ENCODE peak calls at places on chromosomes 4 and X, in ten cellular contexts. O is endothelial cell of umbilical vein; N is activated CD4-positive, alpha-beta T cell treated with anti-CD3 and anti-CD28 coated beads, Interleukin-2, amount 10 ng/mL, durations not matched to agents 7 days and 5 days; X is stimulated activated CD4-positive, alpha-beta T cell treated with anti-CD3 and anti-CD28 coated beads, Interleukin-15, amount 100 ng/mL, for 48 hours; S is Kasumi-1; G is germinal center; Q is astrocyte of the spinal cord; P is AG04450; A is HCT116; M is DMS79 treated with DMSO at 0.1 percent for 48 hours. I is an unnamed sample.

GRCh38 chr4:175048111-175048784 is 130.1 kb downstream of the ADAM29 start:
- DNase-seq in O (no peak), N (no peak), X (no peak), S (no peak), G (no peak), Q (no peak), P (no peak), A (no peak), M (no peak), I (no peak)

GRCh38 chrX:136211766-136212556 is 39.2 kb downstream of the MAP7D3 start:
- DNase-seq in O (no peak), N (no peak), X (no peak), S (no peak), G (no peak), Q (no peak), P (no peak), A (no peak), M (no peak), I (no peak)

GRCh38 chrX:53223955-53224859 is 800 bp downstream of the KDM5C start:
- DNase-seq in O (peak), N (peak), X (no peak), S (no peak), G (peak), Q (peak), P (peak), A (peak), M (no peak), I (peak)

GRCh38 chr4:1243451-1244080 is 5.4 kb downstream of the CTBP1 start:
- DNase-seq in O (no peak), N (no peak), X (no peak), S (no peak), G (no peak), Q (no peak), P (no peak), A (no peak), M (no peak), I (no peak)

GRCh38 chrX:7318661-7319060 is 170.7 kb upstream of the PUDP start:
- DNase-seq in O (no peak), N (no peak), X (no peak), S (no peak), G (no peak), Q (no peak), P (no peak), A (no peak), M (no peak), I (peak)

GRCh38 chrX:107748490-107748889 is 27.1 kb downstream of the TSC22D3 start:
- DNase-seq in O (no peak), N (no peak), X (no peak), S (no peak), G (no peak), Q (no peak), P (no peak), A (no peak), M (peak), I (no peak)

GRCh38 chrX:100662153-100662552 is 18.2 kb downstream of the SRPX2 start:
- DNase-seq in O (no peak), N (no peak), X (no peak), S (no peak), G (no peak), Q (no peak), P (no peak), A (no peak), M (no peak), I (no peak)

GRCh38 chr4:24857996-24858395 is 54.8 kb downstream of the CCDC149 start:
- DNase-seq in O (peak), N (no peak), X (no peak), S (no peak), G (no peak), Q (peak), P (peak), A (no peak), M (no peak), I (no peak)

GRCh38 chr4:13527983-13528822 is 16.1 kb downstream of the NKX3-2 start:
- DNase-seq in O (no peak), N (no peak), X (no peak), S (peak), G (peak), Q (no peak), P (no peak), A (no peak), M (peak), I (peak)

GRCh38 chrX:128106630-128107029 is 54.4 kb upstream of the ACTRT1 start:
- DNase-seq in O (peak), N (no peak), X (no peak), S (peak), G (no peak), Q (no peak), P (no peak), A (no peak), M (no peak), I (peak)

GRCh38 chr4:88456757-88457306 is at the start of gene HERC5:
- DNase-seq in O (peak), N (peak), X (peak), S (peak), G (peak), Q (peak), P (peak), A (peak), M (peak), I (peak)

GRCh38 chr4:41024556-41025491 is 189.5 kb downstream of the APBB2 start:
- DNase-seq in O (peak), N (no peak), X (no peak), S (no peak), G (no peak), Q (no peak), P (no peak), A (peak), M (no peak), I (no peak)

GRCh38 chr4:81807927-81808672 is 336.4 kb upstream of the RASGEF1B start:
- DNase-seq in O (no peak), N (no peak), X (no peak), S (peak), G (no peak), Q (no peak), P (no peak), A (no peak), M (peak), I (peak)

GRCh38 chr4:138307319-138307718 is 65.2 kb upstream of the SLC7A11 start:
- DNase-seq in O (no peak), N (no peak), X (no peak), S (peak), G (no peak), Q (no peak), P (no peak), A (no peak), M (no peak), I (no peak)

GRCh38 chr4:17718471-17718870 is 63.0 kb downstream of the FAM184B start:
- DNase-seq in O (no peak), N (no peak), X (no peak), S (no peak), G (no peak), Q (no peak), P (no peak), A (no peak), M (no peak), I (no peak)

GRCh38 chrX:3815896-3816664 is 102.6 kb upstream of the PRKX start:
- DNase-seq in O (peak), N (peak), X (no peak), S (peak), G (peak), Q (peak), P (no peak), A (peak), M (peak), I (peak)

GRCh38 chr4:880684-881405 is 51.3 kb downstream of the GAK start:
- DNase-seq in O (no peak), N (no peak), X (no peak), S (no peak), G (no peak), Q (no peak), P (no peak), A (no peak), M (no peak), I (no peak)

GRCh38 chr4:155809835-155810234 is 51.0 kb downstream of the GUCY1B1 start:
- DNase-seq in O (peak), N (peak), X (no peak), S (peak), G (peak), Q (peak), P (peak), A (peak), M (no peak), I (peak)

GRCh38 chr4:8362483-8362882 is 78.0 kb downstream of the ACOX3 start:
- DNase-seq in O (no peak), N (no peak), X (no peak), S (no peak), G (no peak), Q (no peak), P (no peak), A (no peak), M (no peak), I (peak)

GRCh38 chrX:121150217-121150616 is 102.8 kb downstream of the GLUD2 start:
- DNase-seq in O (no peak), N (no peak), X (no peak), S (no peak), G (no peak), Q (no peak), P (no peak), A (no peak), M (no peak), I (no peak)

GRCh38 chrX:67555578-67556203 is 11.9 kb downstream of the AR start:
- DNase-seq in O (peak), N (no peak), X (no peak), S (peak), G (no peak), Q (peak), P (no peak), A (no peak), M (no peak), I (peak)

GRCh38 chr4:123807866-123808265 is 411.3 kb downstream of the SPRY1 start:
- DNase-seq in O (no peak), N (no peak), X (no peak), S (no peak), G (no peak), Q (no peak), P (no peak), A (no peak), M (no peak), I (no peak)

GRCh38 chr4:38856046-38856445 is 571 bp downstream of the TLR6 start:
- DNase-seq in O (no peak), N (peak), X (no peak), S (peak), G (peak), Q (no peak), P (no peak), A (no peak), M (no peak), I (peak)

GRCh38 chr4:83356899-83357661 is 22.4 kb upstream of the HPSE start:
- DNase-seq in O (peak), N (no peak), X (no peak), S (no peak), G (no peak), Q (peak), P (peak), A (peak), M (peak), I (peak)

GRCh38 chr4:107037188-107037587 is 1.1 kb upstream of the DKK2 start:
- DNase-seq in O (peak), N (no peak), X (no peak), S (peak), G (no peak), Q (peak), P (no peak), A (no peak), M (no peak), I (peak)

GRCh38 chr4:2591189-2591588 is 54.7 kb downstream of the FAM193A start:
- DNase-seq in O (peak), N (no peak), X (no peak), S (peak), G (no peak), Q (no peak), P (no peak), A (no peak), M (no peak), I (no peak)

GRCh38 chr4:110926841-110927400 is 304.0 kb upstream of the PITX2 start:
- DNase-seq in O (no peak), N (no peak), X (no peak), S (no peak), G (no peak), Q (no peak), P (no peak), A (no peak), M (no peak), I (no peak)

GRCh38 chr4:16579866-16580265 is 318.6 kb downstream of the LDB2 start:
- DNase-seq in O (no peak), N (no peak), X (no peak), S (no peak), G (no peak), Q (peak), P (no peak), A (no peak), M (no peak), I (peak)

GRCh38 chr4:129358571-129358970 is 262.6 kb downstream of the C4orf33 start:
- DNase-seq in O (peak), N (no peak), X (no peak), S (no peak), G (no peak), Q (peak), P (no peak), A (peak), M (peak), I (peak)